ENCODE peak calls at places on chromosomes 2 and 18, in ten cellular contexts. W is H7; X is NCI-H1436 treated with DMSO at 0.1 percent for 48 hours; M is NCI-H510A treated with DMSO at 0.1 percent for 48 hours; T is osteocyte; L is coronary artery; A is stimulated activated effector memory CD8-positive, alpha-beta T cell treated with anti-CD3 and anti-CD28 coated beads, Interleukin-12 subunit alpha, Interleukin-12 subunit beta, amount 100 ng/mL, for 72 hours; U is stimulated activated CD8-positive, alpha-beta memory T cell treated with anti-CD3 and anti-CD28 coated beads, Interleukin-4, amount 100 ng/mL, for 1 hour; I is colonic mucosa; P is amniotic stem cell. Z is an unnamed sample.

GRCh38 chr2:207768891-207769596 is 662 bp downstream of the FZD5 start:
- DNase-seq in W (no peak), X (no peak), M (peak), T (no peak), L (peak), A (peak), U (no peak), I (peak), P (no peak), Z (peak)

GRCh38 chr2:228115-228514 is 35.7 kb downstream of the SH3YL1 start:
- DNase-seq in W (no peak), X (no peak), M (no peak), T (no peak), L (no peak), A (no peak), U (no peak), I (no peak), P (no peak), Z (no peak)

GRCh38 chr2:41495050-41495449 is 552.8 kb upstream of the PKDCC start:
- DNase-seq in W (no peak), X (no peak), M (no peak), T (no peak), L (no peak), A (no peak), U (no peak), I (no peak), P (no peak), Z (no peak)

GRCh38 chr2:167133614-167134013 is 245.3 kb downstream of the XIRP2 start:
- DNase-seq in W (no peak), X (no peak), M (no peak), T (no peak), L (no peak), A (no peak), U (no peak), I (no peak), P (no peak), Z (no peak)

GRCh38 chr2:20491739-20492531 is 45.1 kb downstream of the RHOB start:
- DNase-seq in W (peak), X (no peak), M (no peak), T (no peak), L (no peak), A (no peak), U (no peak), I (no peak), P (no peak), Z (no peak)

GRCh38 chr2:43370705-43371104 is 144.3 kb upstream of the ZFP36L2 start:
- DNase-seq in W (no peak), X (peak), M (peak), T (no peak), L (no peak), A (no peak), U (no peak), I (no peak), P (no peak), Z (no peak)

GRCh38 chr2:156331572-156332451 is 709 bp downstream of the NR4A2 start:
- DNase-seq in W (peak), X (no peak), M (no peak), T (no peak), L (peak), A (no peak), U (no peak), I (peak), P (peak), Z (peak)

GRCh38 chr18:79515331-79515730 is 119.6 kb downstream of the NFATC1 start:
- DNase-seq in W (peak), X (no peak), M (no peak), T (peak), L (peak), A (no peak), U (no peak), I (peak), P (no peak), Z (no peak)

GRCh38 chr18:73043231-73044000 is 175.6 kb upstream of the NETO1 start:
- DNase-seq in W (no peak), X (peak), M (peak), T (no peak), L (no peak), A (no peak), U (no peak), I (no peak), P (no peak), Z (no peak)

GRCh38 chr18:70981400-70982140 is 692.7 kb downstream of the SOCS6 start:
- DNase-seq in W (no peak), X (no peak), M (peak), T (no peak), L (no peak), A (no peak), U (no peak), I (no peak), P (no peak), Z (no peak)

GRCh38 chr2:95122197-95122551 is 566 bp upstream of the MRPS5 start:
- DNase-seq in W (no peak), X (no peak), M (peak), T (no peak), L (no peak), A (no peak), U (no peak), I (no peak), P (no peak), Z (no peak)

GRCh38 chr2:86413296-86414085 is 27.7 kb upstream of the KDM3A start:
- DNase-seq in W (no peak), X (no peak), M (no peak), T (no peak), L (no peak), A (no peak), U (no peak), I (no peak), P (no peak), Z (no peak)

GRCh38 chr2:54666741-54667639 is 56.5 kb upstream of the EML6 start:
- DNase-seq in W (no peak), X (no peak), M (no peak), T (peak), L (no peak), A (no peak), U (no peak), I (no peak), P (no peak), Z (no peak)

GRCh38 chr2:106168657-106169056 is 25.4 kb downstream of the UXS1 start:
- DNase-seq in W (no peak), X (no peak), M (no peak), T (no peak), L (no peak), A (no peak), U (no peak), I (no peak), P (no peak), Z (no peak)

GRCh38 chr2:38163006-38163405 is 87.1 kb upstream of the CYP1B1 start:
- DNase-seq in W (no peak), X (no peak), M (no peak), T (no peak), L (no peak), A (no peak), U (no peak), I (no peak), P (no peak), Z (no peak)

GRCh38 chr2:85761946-85762345 is 8.2 kb downstream of the ATOH8 start:
- DNase-seq in W (no peak), X (no peak), M (no peak), T (no peak), L (no peak), A (no peak), U (no peak), I (no peak), P (no peak), Z (no peak)

GRCh38 chr2:83817511-83817910 is 641.6 kb downstream of the SUCLG1 start:
- DNase-seq in W (no peak), X (no peak), M (peak), T (no peak), L (no peak), A (no peak), U (no peak), I (no peak), P (no peak), Z (no peak)

GRCh38 chr2:173395567-173396351 is 41.1 kb downstream of the CDCA7 start:
- DNase-seq in W (no peak), X (no peak), M (no peak), T (no peak), L (no peak), A (no peak), U (no peak), I (no peak), P (no peak), Z (no peak)

GRCh38 chr2:23324281-23324680 is 60.7 kb upstream of the KLHL29 start:
- DNase-seq in W (no peak), X (no peak), M (peak), T (no peak), L (no peak), A (no peak), U (no peak), I (no peak), P (no peak), Z (no peak)

GRCh38 chr2:185787530-185788145 is 49.0 kb downstream of the FSIP2 start:
- DNase-seq in W (no peak), X (no peak), M (no peak), T (no peak), L (no peak), A (no peak), U (no peak), I (no peak), P (peak), Z (no peak)

GRCh38 chr18:58682429-58683069 is 11.3 kb downstream of the MALT1 start:
- DNase-seq in W (no peak), X (no peak), M (peak), T (peak), L (no peak), A (no peak), U (no peak), I (peak), P (peak), Z (no peak)

GRCh38 chr2:195561205-195562032 is 95.6 kb upstream of the SLC39A10 start:
- DNase-seq in W (no peak), X (no peak), M (no peak), T (no peak), L (no peak), A (no peak), U (no peak), I (no peak), P (peak), Z (peak)

GRCh38 chr18:48931680-48932461 is 18.9 kb downstream of the SMAD7 start:
- DNase-seq in W (no peak), X (no peak), M (no peak), T (no peak), L (no peak), A (peak), U (no peak), I (no peak), P (no peak), Z (peak)

Z was measured in activated CD4-positive, alpha-beta memory T cell treated with anti-CD3 and anti-CD28 coated beads for 36 hours.